ENCODE peak calls at places on chromosomes 12 and 14, in four cellular contexts. U, D, Z and F are unnamed samples.
A peak's percentile ranks its signal among the peaks of the same experiment; 100 is the strongest.

GRCh38 chr12:68131867-68132414 is 27.6 kb downstream of the IFNG start:
- DNase-seq in U (no peak), D (no peak), Z (no peak), F (no peak)

GRCh38 chr12:49985981-49986380 is 13.2 kb downstream of the AQP6 start:
- DNase-seq in U (no peak), D (no peak), Z (no peak), F (no peak)

GRCh38 chr14:102579696-102580551 is 12.5 kb upstream of the RCOR1 start:
- DNase-seq in U (no peak), D (no peak), Z (no peak), F (no peak)

GRCh38 chr14:28344381-28344780 is 422.2 kb upstream of the FOXG1 start:
- DNase-seq in U (no peak), D (no peak), Z (no peak), F (no peak)

GRCh38 chr14:21095430-21096205 is 2.8 kb downstream of the ZNF219 start:
- DNase-seq in U (no peak), D (no peak), Z (no peak), F (no peak)

GRCh38 chr12:80715850-80716249 is 862 bp upstream of the MYF5 start:
- DNase-seq in U (no peak), D (no peak), Z (no peak), F (no peak)

GRCh38 chr12:103800252-103800771 is 40.7 kb downstream of the NT5DC3 start:
- DNase-seq in U (peak; percentile 32), D (peak; percentile 47), Z (no peak), F (no peak)

GRCh38 chr12:2179953-2180736 is 127.4 kb downstream of the CACNA1C start:
- DNase-seq in U (no peak), D (no peak), Z (no peak), F (no peak)

GRCh38 chr14:68230941-68231717 is 411.6 kb downstream of the RAD51B start:
- DNase-seq in U (no peak), D (no peak), Z (no peak), F (no peak)

GRCh38 chr14:31441273-31442110 is 15.8 kb downstream of the DTD2 start:
- DNase-seq in U (no peak), D (no peak), Z (no peak), F (no peak)

GRCh38 chr12:64806593-64806992 is 17.9 kb upstream of the TBC1D30 start:
- DNase-seq in U (no peak), D (no peak), Z (no peak), F (no peak)

GRCh38 chr12:27213304-27213703 is 30.8 kb upstream of the STK38L start:
- DNase-seq in U (no peak), D (peak; percentile 13), Z (no peak), F (no peak)

GRCh38 chr12:101570022-101570421 is 24.7 kb upstream of the MYBPC1 start:
- DNase-seq in U (no peak), D (peak; percentile 81), Z (no peak), F (peak; percentile 38)

GRCh38 chr12:75848533-75848932 is 183.0 kb downstream of the PHLDA1 start:
- DNase-seq in U (no peak), D (no peak), Z (no peak), F (no peak)

DNA sequence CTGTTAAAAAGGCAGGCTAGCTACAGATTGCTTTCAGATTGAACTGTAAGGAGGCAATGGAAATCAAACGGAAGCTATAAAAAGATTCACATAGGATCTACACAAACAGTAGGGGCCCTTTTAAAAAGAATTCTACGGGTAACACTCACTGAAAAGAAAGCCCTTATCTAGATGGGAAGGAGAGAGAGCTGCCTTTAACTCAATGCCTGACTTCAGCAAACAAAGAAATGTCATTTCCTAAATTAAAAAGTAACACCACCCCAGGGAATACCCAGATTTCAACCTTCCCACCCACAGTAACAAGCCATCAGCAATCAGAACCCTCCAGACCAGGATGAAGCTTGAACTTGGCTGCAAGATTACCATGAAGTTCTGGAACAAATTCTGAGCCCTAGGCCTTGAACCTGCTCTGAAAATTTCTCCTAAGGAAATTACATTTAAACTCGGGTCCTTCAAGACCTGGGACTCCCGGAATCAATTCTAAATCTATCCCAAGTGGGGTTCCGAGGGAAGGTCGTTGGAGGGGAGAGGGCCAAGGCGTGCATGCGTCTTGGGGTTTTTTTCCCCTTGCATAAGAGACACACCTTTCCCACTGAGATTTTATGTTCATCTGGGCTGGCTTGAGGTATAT is 1.2 kb downstream of the WSB2 start:
- DNase-seq in U (no peak), D (no peak), Z (no peak), F (no peak)
- TF ChIP-seq FOXK2 in U (no peak), D (no peak), Z (no peak), F (no peak)

GRCh38 chr12:47801904-47802246 is 17.8 kb downstream of the HDAC7 start:
- DNase-seq in U (no peak), D (no peak), Z (no peak), F (no peak)
- TF ChIP-seq FOXK2 in U (no peak), D (no peak), Z (no peak), F (no peak)

DNA sequence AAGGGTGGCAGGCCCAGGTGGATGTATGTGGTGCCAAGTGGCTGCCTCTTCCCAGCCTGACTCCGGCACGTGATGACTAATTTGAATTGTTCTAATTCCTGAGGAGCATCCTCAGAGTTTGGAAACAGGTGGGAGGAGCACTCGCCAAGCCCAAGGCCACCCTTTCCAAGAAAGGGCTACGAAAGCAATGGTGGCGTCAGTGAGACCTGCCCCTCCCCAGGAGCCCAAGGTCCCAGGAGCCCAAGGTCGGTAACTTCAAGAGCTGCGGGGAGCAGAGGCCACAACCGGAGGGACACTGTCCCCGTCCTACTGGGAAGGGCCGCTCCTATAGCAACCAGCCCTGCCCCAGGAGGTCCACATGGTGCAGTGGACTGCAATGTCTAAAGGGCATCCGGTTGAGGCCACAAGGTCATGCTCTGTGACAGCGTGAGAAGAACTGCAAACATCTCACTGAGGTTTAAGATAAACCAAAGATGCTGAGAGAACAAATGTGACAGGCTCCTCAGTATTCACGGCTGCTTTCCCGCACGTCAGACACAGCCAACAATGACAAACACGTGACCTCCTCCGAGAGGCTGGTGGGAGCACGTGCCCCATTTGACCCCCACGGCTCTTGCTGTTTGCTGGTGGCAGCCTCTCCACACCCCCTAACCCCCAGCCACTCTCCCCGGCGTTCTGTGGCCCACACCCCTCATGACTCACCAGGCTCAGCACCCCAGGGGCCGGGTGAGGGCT is 79.6 kb downstream of the ITPK1 start:
- DNase-seq in U (peak; percentile 54), D (peak; percentile 91), Z (no peak), F (no peak)
- TF ChIP-seq FOXK2 in U (no peak), D (peak; percentile 31), Z (no peak), F (no peak)

GRCh38 chr14:23692416-23692815 is 56.3 kb downstream of the DHRS2 start:
- DNase-seq in U (no peak), D (no peak), Z (no peak), F (no peak)

GRCh38 chr14:23693252-23693775 is 57.1 kb downstream of the DHRS2 start:
- DNase-seq in U (no peak), D (no peak), Z (no peak), F (no peak)

GRCh38 chr14:23695220-23695999 is 59.2 kb downstream of the DHRS2 start:
- DNase-seq in U (no peak), D (no peak), Z (no peak), F (no peak)

GRCh38 chr14:23696706-23697239 is 60.6 kb downstream of the DHRS2 start:
- DNase-seq in U (no peak), D (no peak), Z (no peak), F (no peak)

GRCh38 chr14:23694085-23694975 is 58.2 kb downstream of the DHRS2 start:
- DNase-seq in U (no peak), D (peak; percentile 70), Z (no peak), F (no peak)
- TF ChIP-seq FOXK2 in U (no peak), D (no peak), Z (no peak), F (no peak)

DNA sequence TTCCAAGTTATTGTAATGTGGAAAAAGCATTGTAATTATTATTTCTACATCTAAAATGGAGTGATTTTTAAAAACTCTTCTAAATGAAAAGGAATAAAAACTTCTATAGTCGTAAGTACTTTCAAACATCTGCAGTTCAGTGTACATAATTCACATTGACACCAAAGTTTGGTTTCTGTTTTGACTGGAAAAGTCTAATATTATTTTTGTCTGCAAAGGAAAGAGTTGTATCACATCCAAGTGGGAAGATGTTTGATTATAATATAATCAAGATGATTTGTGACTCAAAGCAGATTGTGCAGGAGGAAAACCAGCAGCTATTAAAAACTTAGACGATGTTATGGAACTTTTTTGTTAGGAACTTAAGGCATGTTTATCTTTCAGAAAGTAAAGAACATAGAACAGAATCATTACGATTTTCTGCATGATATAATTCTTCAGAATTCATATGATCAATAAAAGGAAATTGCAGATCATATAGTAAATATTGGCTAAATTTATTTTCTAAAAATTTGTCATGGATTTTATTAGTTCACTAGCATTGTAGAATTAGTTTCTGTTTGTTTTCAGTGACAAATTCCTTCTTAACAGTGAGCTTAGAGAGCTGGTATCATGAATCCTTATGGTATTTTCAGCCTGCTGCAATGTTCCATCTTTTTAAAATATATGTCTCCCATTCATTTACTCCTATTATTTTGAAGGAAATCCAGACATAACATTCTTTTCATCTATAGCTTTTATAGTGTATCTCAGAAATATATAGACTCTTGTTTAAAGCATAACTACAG is 145.8 kb downstream of the MIPOL1 start:
- DNase-seq in U (no peak), D (no peak), Z (no peak), F (no peak)
- TF ChIP-seq FOXK2 in U (no peak), D (no peak), Z (no peak), F (no peak)

DNA sequence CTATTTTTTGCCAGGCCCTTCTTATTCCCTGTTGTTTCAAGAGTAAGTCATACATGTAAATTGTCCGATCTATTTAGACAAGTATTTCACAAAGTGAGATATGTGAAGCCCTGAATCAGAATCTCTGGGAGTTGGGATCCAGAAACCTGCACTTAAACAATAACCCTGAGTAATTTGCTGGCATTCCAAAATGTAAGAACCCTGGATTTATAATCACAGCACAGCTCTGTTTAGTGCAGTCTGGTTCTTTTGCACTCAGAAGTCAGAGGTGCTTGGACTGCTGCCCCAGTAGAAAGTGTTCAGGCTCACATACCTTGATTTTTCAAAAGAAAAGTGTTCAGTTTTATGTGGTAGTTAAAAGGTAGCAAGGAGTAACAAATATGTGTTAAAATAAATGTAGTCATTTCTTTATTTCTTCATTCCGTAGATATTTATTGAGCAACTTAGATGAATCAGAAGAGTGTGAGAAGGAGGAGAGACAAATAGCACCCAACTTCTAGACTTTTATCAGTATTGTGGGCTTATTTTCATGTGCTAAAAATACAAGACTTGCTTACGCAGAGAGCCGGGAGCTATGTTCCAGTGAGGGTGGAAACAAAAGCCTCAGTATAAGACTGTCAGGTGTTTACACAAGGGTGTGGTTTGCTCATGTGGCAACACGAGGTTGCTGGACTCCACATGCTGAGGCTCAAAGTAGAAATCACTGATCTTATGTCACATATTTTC is 70.1 kb downstream of the SYNE2 start:
- DNase-seq in U (no peak), D (peak; percentile 88), Z (no peak), F (no peak)
- TF ChIP-seq FOXK2 in U (no peak), D (no peak), Z (no peak), F (no peak)

DNA sequence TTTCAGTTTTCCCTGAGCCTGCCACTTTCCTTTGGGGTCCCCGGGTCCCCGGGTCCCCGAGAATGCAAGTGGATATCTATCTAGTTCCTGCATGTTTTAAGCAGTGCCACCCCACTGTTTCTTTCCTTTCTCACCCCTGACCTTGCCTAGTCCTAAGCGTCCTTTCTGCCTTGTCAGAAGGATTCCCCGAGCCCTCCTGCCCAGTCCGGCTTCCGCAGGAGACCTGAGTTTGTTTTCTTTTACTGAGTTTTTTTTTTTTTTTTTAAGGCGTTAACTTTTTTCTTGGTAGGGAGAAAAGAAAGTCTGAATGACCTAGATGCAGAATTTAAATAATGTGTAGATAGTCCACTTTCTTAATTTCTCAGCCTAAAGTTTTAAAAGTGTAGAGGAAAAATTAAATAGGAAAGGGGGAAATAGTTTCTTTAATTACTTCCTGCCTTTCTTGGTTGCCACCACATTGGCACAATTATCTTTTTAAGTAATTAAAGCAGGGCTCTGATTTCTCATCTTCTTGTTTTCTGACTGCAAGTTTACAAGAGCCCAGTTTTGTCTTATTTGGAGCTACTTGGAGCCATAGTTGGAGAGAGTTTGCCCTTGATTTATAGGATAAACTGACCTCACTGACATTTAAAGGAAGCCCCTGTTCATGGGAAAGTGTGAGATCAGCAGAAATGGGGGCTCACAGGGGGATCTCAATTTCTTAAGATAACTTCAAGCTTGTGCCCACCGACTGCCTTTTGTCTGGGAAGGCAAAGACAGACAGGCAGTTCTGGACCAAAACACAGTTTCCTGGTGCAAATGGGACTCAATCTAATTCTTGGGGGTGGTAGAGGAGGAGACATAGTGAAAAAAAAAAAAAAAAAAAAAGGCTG is 2.9 kb downstream of the PAX9 start:
- DNase-seq in U (no peak), D (no peak), Z (no peak), F (no peak)
- TF ChIP-seq FOXK2 in U (no peak), D (no peak), Z (no peak), F (no peak)